ENCODE peak calls at places on chromosome 1, in eight cellular contexts. One of them, this sample, is unnamed. For H3K4me1, the result is how much of the 10 kb centered on the place peaks cover.

GRCh38 chr1:237386362-237387143 is 344.6 kb downstream of the RYR2 start:
- DNase-seq in SK-N-SH: peak
- DNase-seq in neural progenitor cell: peak
- DNase-seq in GM23338: peak
- DNase-seq in GM23248: peak
- DNase-seq in HCT116: peak
- DNase-seq in PC-3: peak
- DNase-seq in hepatocyte: peak
- DNase-seq in this sample: peak

GRCh38 chr1:71307451-71307850 is 226.6 kb upstream of the ZRANB2 start:
- DNase-seq in SK-N-SH: peak
- DNase-seq in neural progenitor cell: no peak
- DNase-seq in GM23338: peak
- DNase-seq in GM23248: peak
- DNase-seq in HCT116: no peak
- DNase-seq in PC-3: peak
- DNase-seq in hepatocyte: no peak
- DNase-seq in this sample: peak

GRCh38 chr1:12285496-12286143 is 55.8 kb downstream of the VPS13D start:
- DNase-seq in SK-N-SH: no peak
- DNase-seq in neural progenitor cell: no peak
- DNase-seq in GM23338: no peak
- DNase-seq in GM23248: peak
- DNase-seq in HCT116: no peak
- DNase-seq in PC-3: no peak
- DNase-seq in hepatocyte: no peak
- DNase-seq in this sample: no peak

GRCh38 chr1:185996211-185996610 is 262.0 kb downstream of the HMCN1 start:
- DNase-seq in SK-N-SH: no peak
- DNase-seq in neural progenitor cell: no peak
- DNase-seq in GM23338: no peak
- DNase-seq in GM23248: peak
- DNase-seq in HCT116: no peak
- DNase-seq in PC-3: peak
- DNase-seq in hepatocyte: no peak
- DNase-seq in this sample: no peak

GRCh38 chr1:41486892-41487728 is 2.6 kb upstream of the EDN2 start:
- DNase-seq in SK-N-SH: no peak
- DNase-seq in neural progenitor cell: peak
- DNase-seq in GM23338: peak
- DNase-seq in GM23248: no peak
- DNase-seq in HCT116: no peak
- DNase-seq in PC-3: no peak
- DNase-seq in hepatocyte: no peak
- DNase-seq in this sample: no peak

GRCh38 chr1:198833706-198834497 is 195.1 kb downstream of the PTPRC start:
- DNase-seq in SK-N-SH: no peak
- DNase-seq in neural progenitor cell: no peak
- DNase-seq in GM23338: no peak
- DNase-seq in GM23248: peak
- DNase-seq in HCT116: no peak
- DNase-seq in PC-3: no peak
- DNase-seq in hepatocyte: no peak
- DNase-seq in this sample: no peak

GRCh38 chr1:23403355-23403734 is 21.2 kb downstream of the TCEA3 start:
- DNase-seq in SK-N-SH: no peak
- DNase-seq in neural progenitor cell: no peak
- DNase-seq in GM23338: no peak
- DNase-seq in GM23248: no peak
- DNase-seq in HCT116: no peak
- DNase-seq in PC-3: no peak
- DNase-seq in hepatocyte: no peak
- DNase-seq in this sample: no peak

GRCh38 chr1:9721606-9722377 is 70.3 kb downstream of the PIK3CD start:
- DNase-seq in SK-N-SH: peak
- DNase-seq in neural progenitor cell: peak
- DNase-seq in GM23338: peak
- DNase-seq in GM23248: peak
- DNase-seq in HCT116: no peak
- DNase-seq in PC-3: peak
- DNase-seq in hepatocyte: peak
- DNase-seq in this sample: peak

GRCh38 chr1:148308832-148309458 is 156.9 kb upstream of the NBPF11 start:
- DNase-seq in SK-N-SH: no peak
- DNase-seq in neural progenitor cell: no peak
- DNase-seq in GM23338: peak
- DNase-seq in GM23248: no peak
- DNase-seq in HCT116: no peak
- DNase-seq in PC-3: no peak
- DNase-seq in hepatocyte: no peak
- DNase-seq in this sample: no peak

GRCh38 chr1:67618285-67619018 is 66.5 kb upstream of the GADD45A start:
- DNase-seq in SK-N-SH: no peak
- DNase-seq in neural progenitor cell: no peak
- DNase-seq in GM23338: no peak
- DNase-seq in GM23248: peak
- DNase-seq in HCT116: no peak
- DNase-seq in PC-3: peak
- DNase-seq in hepatocyte: peak
- DNase-seq in this sample: no peak

GRCh38 chr1:193448682-193449461 is 262.5 kb upstream of the B3GALT2 start:
- DNase-seq in SK-N-SH: no peak
- DNase-seq in neural progenitor cell: no peak
- DNase-seq in GM23338: no peak
- DNase-seq in GM23248: no peak
- DNase-seq in HCT116: no peak
- DNase-seq in PC-3: no peak
- DNase-seq in hepatocyte: no peak
- DNase-seq in this sample: peak

GRCh38 chr1:240737761-240738265 is 125.9 kb upstream of the GREM2 start:
- DNase-seq in SK-N-SH: no peak
- DNase-seq in neural progenitor cell: no peak
- DNase-seq in GM23338: no peak
- DNase-seq in GM23248: peak
- DNase-seq in HCT116: no peak
- DNase-seq in PC-3: no peak
- DNase-seq in hepatocyte: no peak
- DNase-seq in this sample: no peak

GRCh38 chr1:181469829-181470228 is 13.5 kb upstream of the CACNA1E start:
- DNase-seq in SK-N-SH: no peak
- DNase-seq in neural progenitor cell: no peak
- DNase-seq in GM23338: no peak
- DNase-seq in GM23248: peak
- DNase-seq in HCT116: no peak
- DNase-seq in PC-3: peak
- DNase-seq in hepatocyte: peak
- DNase-seq in this sample: no peak

GRCh38 chr1:174742805-174743653 is 256.7 kb upstream of the CACYBP start:
- DNase-seq in SK-N-SH: no peak
- DNase-seq in neural progenitor cell: no peak
- DNase-seq in GM23338: no peak
- DNase-seq in GM23248: peak
- DNase-seq in HCT116: no peak
- DNase-seq in PC-3: peak
- DNase-seq in hepatocyte: no peak
- DNase-seq in this sample: no peak

GRCh38 chr1:162020145-162020544 is 3.5 kb downstream of the OLFML2B start:
- DNase-seq in SK-N-SH: no peak
- DNase-seq in neural progenitor cell: no peak
- DNase-seq in GM23338: no peak
- DNase-seq in GM23248: no peak
- DNase-seq in HCT116: no peak
- DNase-seq in PC-3: peak
- DNase-seq in hepatocyte: no peak
- DNase-seq in this sample: peak

GRCh38 chr1:79052829-79053449 is 46.4 kb upstream of the ADGRL4 start:
- DNase-seq in SK-N-SH: no peak
- DNase-seq in neural progenitor cell: no peak
- DNase-seq in GM23338: no peak
- DNase-seq in GM23248: no peak
- DNase-seq in HCT116: no peak
- DNase-seq in PC-3: no peak
- DNase-seq in hepatocyte: no peak
- DNase-seq in this sample: peak

GRCh38 chr1:168960595-168960994 is 145.9 kb upstream of the ATP1B1 start:
- DNase-seq in SK-N-SH: no peak
- DNase-seq in neural progenitor cell: no peak
- DNase-seq in GM23338: no peak
- DNase-seq in GM23248: no peak
- DNase-seq in HCT116: no peak
- DNase-seq in PC-3: peak
- DNase-seq in hepatocyte: no peak
- DNase-seq in this sample: no peak

GRCh38 chr1:23581219-23581618 is 21.9 kb upstream of the ID3 start:
- DNase-seq in SK-N-SH: peak
- DNase-seq in neural progenitor cell: no peak
- DNase-seq in GM23338: peak
- DNase-seq in GM23248: no peak
- DNase-seq in HCT116: no peak
- DNase-seq in PC-3: no peak
- DNase-seq in hepatocyte: no peak
- DNase-seq in this sample: no peak

GRCh38 chr1:211089536-211089935 is 44.4 kb downstream of the KCNH1 start:
- DNase-seq in SK-N-SH: no peak
- DNase-seq in neural progenitor cell: no peak
- DNase-seq in GM23338: no peak
- DNase-seq in GM23248: no peak
- DNase-seq in HCT116: no peak
- DNase-seq in PC-3: no peak
- DNase-seq in hepatocyte: no peak
- DNase-seq in this sample: no peak

GRCh38 chr1:197771904-197772561 is 3.2 kb downstream of the DENND1B start:
- DNase-seq in SK-N-SH: no peak
- DNase-seq in neural progenitor cell: no peak
- DNase-seq in GM23338: no peak
- DNase-seq in GM23248: no peak
- DNase-seq in HCT116: no peak
- DNase-seq in PC-3: no peak
- DNase-seq in hepatocyte: no peak
- DNase-seq in this sample: no peak
- H3K4me1 ChIP-seq in SK-N-SH: under half
- H3K4me1 ChIP-seq in neural progenitor cell: under half
- H3K4me1 ChIP-seq in GM23338: under half
- H3K4me1 ChIP-seq in GM23248: under half
- H3K4me1 ChIP-seq in HCT116: under half
- H3K4me1 ChIP-seq in PC-3: under half
- H3K4me1 ChIP-seq in hepatocyte: under half
- H3K4me1 ChIP-seq in this sample: under half

GRCh38 chr1:212959266-212960220 is 9.2 kb downstream of the VASH2 start:
- DNase-seq in SK-N-SH: no peak
- DNase-seq in neural progenitor cell: no peak
- DNase-seq in GM23338: no peak
- DNase-seq in GM23248: no peak
- DNase-seq in HCT116: no peak
- DNase-seq in PC-3: no peak
- DNase-seq in hepatocyte: no peak
- DNase-seq in this sample: no peak
- H2AFZ ChIP-seq in SK-N-SH: no peak
- H2AFZ ChIP-seq in neural progenitor cell: no peak
- H2AFZ ChIP-seq in GM23338: no peak
- H2AFZ ChIP-seq in GM23248: no peak
- H2AFZ ChIP-seq in HCT116: no peak
- H2AFZ ChIP-seq in PC-3: no peak
- H2AFZ ChIP-seq in hepatocyte: no peak
- H2AFZ ChIP-seq in this sample: no peak

GRCh38 chr1:51734899-51735745 is 118.2 kb downstream of the OSBPL9 start:
- DNase-seq in SK-N-SH: no peak
- DNase-seq in neural progenitor cell: no peak
- DNase-seq in GM23338: no peak
- DNase-seq in GM23248: peak
- DNase-seq in HCT116: no peak
- DNase-seq in PC-3: no peak
- DNase-seq in hepatocyte: peak
- DNase-seq in this sample: no peak

GRCh38 chr1:51733793-51734522 is 117.1 kb downstream of the OSBPL9 start:
- DNase-seq in SK-N-SH: no peak
- DNase-seq in neural progenitor cell: no peak
- DNase-seq in GM23338: peak
- DNase-seq in GM23248: peak
- DNase-seq in HCT116: no peak
- DNase-seq in PC-3: no peak
- DNase-seq in hepatocyte: no peak
- DNase-seq in this sample: no peak

GRCh38 chr1:51738681-51739080 is 121.8 kb downstream of the OSBPL9 start:
- DNase-seq in SK-N-SH: no peak
- DNase-seq in neural progenitor cell: no peak
- DNase-seq in GM23338: no peak
- DNase-seq in GM23248: no peak
- DNase-seq in HCT116: no peak
- DNase-seq in PC-3: no peak
- DNase-seq in hepatocyte: no peak
- DNase-seq in this sample: no peak

GRCh38 chr1:51735746-51736254 is 118.9 kb downstream of the OSBPL9 start:
- DNase-seq in SK-N-SH: no peak
- DNase-seq in neural progenitor cell: no peak
- DNase-seq in GM23338: no peak
- DNase-seq in GM23248: no peak
- DNase-seq in HCT116: no peak
- DNase-seq in PC-3: no peak
- DNase-seq in hepatocyte: no peak
- DNase-seq in this sample: no peak

DNA sequence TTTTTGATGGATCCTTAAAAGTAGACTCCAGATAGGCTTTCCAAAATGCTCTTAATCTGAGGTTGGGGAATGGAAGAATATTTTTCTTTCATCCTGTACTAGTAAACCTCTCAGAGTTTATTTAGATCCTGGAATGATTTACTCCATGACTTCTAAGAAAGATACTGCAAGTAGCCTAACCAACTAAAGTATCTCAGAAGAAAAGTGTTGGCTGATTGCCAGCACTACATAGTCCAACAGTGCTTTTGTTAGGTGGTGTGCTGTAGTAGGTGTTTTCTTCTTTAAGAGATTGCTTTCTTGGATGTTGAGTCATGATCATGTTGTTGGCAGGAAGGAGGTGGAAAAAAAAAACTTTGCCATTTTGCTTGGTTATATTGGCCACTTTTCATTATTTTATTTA is 119.8 kb downstream of the OSBPL9 start:
- DNase-seq in SK-N-SH: no peak
- DNase-seq in neural progenitor cell: no peak
- DNase-seq in GM23338: no peak
- DNase-seq in GM23248: peak
- DNase-seq in HCT116: peak
- DNase-seq in PC-3: peak
- DNase-seq in hepatocyte: peak
- DNase-seq in this sample: peak
- TF ChIP-seq EZH2phosphoT487 in SK-N-SH: no peak
- TF ChIP-seq EZH2phosphoT487 in neural progenitor cell: no peak
- TF ChIP-seq EZH2phosphoT487 in GM23338: no peak
- TF ChIP-seq EZH2phosphoT487 in GM23248: no peak
- TF ChIP-seq EZH2phosphoT487 in HCT116: no peak
- TF ChIP-seq EZH2phosphoT487 in PC-3: no peak
- TF ChIP-seq EZH2phosphoT487 in hepatocyte: no peak
- TF ChIP-seq EZH2phosphoT487 in this sample: no peak

DNA sequence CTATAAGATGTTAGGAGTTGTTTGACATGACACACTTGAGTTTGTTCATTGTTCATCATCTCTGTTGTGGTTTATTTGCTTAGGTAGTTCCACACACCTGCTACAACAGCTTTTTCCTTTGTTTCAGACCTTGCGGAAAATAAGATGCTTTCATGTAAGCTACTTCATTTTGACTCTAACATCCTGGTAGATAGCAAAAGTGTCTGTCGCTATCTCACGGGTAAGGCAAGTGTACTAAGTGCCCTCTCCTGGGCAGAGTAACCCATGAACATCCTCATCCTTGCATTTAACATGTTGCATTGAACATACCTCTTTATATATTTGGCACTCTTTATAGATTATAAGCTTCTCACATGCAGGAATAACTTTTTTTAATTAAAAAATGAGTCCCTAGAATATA is 1.6 kb upstream of the OR10T2 start:
- DNase-seq in SK-N-SH: no peak
- DNase-seq in neural progenitor cell: no peak
- DNase-seq in GM23338: no peak
- DNase-seq in GM23248: no peak
- DNase-seq in HCT116: no peak
- DNase-seq in PC-3: no peak
- DNase-seq in hepatocyte: no peak
- DNase-seq in this sample: no peak
- H3K4me1 ChIP-seq in SK-N-SH: under half
- H3K4me1 ChIP-seq in neural progenitor cell: under half
- H3K4me1 ChIP-seq in GM23338: under half
- H3K4me1 ChIP-seq in GM23248: under half
- H3K4me1 ChIP-seq in HCT116: under half
- H3K4me1 ChIP-seq in PC-3: under half
- H3K4me1 ChIP-seq in hepatocyte: under half
- H3K4me1 ChIP-seq in this sample: under half